ENCODE peak calls at places on chromosome 21, in five cellular contexts. W is kidney epithelial cell, H is HFF-Myc, K is heart left ventricle, J is psoas muscle. G is an unnamed sample.
A peak's percentile ranks its signal among the peaks of the same experiment; 100 is the strongest.

GRCh38 chr21:45859041-45859761 is 122.4 kb upstream of the COL6A1 start:
- DNase-seq in K (no peak), J (no peak), H (no peak), W (no peak), G (no peak)

GRCh38 chr21:29504751-29505321 is 206.1 kb downstream of the BACH1 start:
- DNase-seq in H (no peak), J (no peak), W (peak; percentile 69), K (no peak), G (no peak)

GRCh38 chr21:32653326-32653901 is 41.2 kb upstream of the CFAP298 start:
- DNase-seq in K (no peak), J (no peak), H (no peak), W (no peak), G (peak; percentile 28)

GRCh38 chr21:27674037-27674436 is 707.1 kb upstream of the ADAMTS5 start:
- DNase-seq in W (peak; percentile 31), K (no peak), J (no peak), H (peak; percentile 39), G (peak; percentile 95)

GRCh38 chr21:46325073-46325912 is 1.3 kb downstream of the PCNT start:
- DNase-seq in H (no peak), K (peak; percentile 39), J (peak; percentile 68), W (no peak), G (peak; percentile 59)

GRCh38 chr21:46297311-46298082 is 11.4 kb downstream of the YBEY start:
- DNase-seq in H (no peak), J (peak; percentile 70), K (peak; percentile 61), W (no peak), G (no peak)

GRCh38 chr21:30434033-30434631 is 4.1 kb downstream of the KRTAP13-4 start:
- DNase-seq in H (peak; percentile 2), J (no peak), W (no peak), K (no peak), G (no peak)

GRCh38 chr21:33870768-33871167 is 44.8 kb downstream of the ATP5PO start:
- DNase-seq in K (no peak), J (peak; percentile 8), W (no peak), H (no peak), G (no peak)

GRCh38 chr21:31425158-31425557 is 81.1 kb upstream of the TIAM1 start:
- DNase-seq in H (no peak), K (no peak), W (no peak), J (no peak), G (no peak)

GRCh38 chr21:32256873-32257620 is 21.8 kb downstream of the MIS18A start:
- DNase-seq in W (peak; percentile 71), H (peak; percentile 80), J (peak; percentile 74), K (peak; percentile 60), G (peak; percentile 86)

GRCh38 chr21:35097525-35097924 is 48.4 kb upstream of the RUNX1 start:
- DNase-seq in H (no peak), W (no peak), J (no peak), K (no peak), G (peak; percentile 13)

GRCh38 chr21:19353271-19353670 is 949.7 kb upstream of the TMPRSS15 start:
- DNase-seq in J (no peak), W (no peak), K (no peak), H (no peak), G (no peak)

GRCh38 chr21:46211786-46212720 is 16.5 kb downstream of the LSS start:
- DNase-seq in K (no peak), W (no peak), J (no peak), H (no peak), G (no peak)

GRCh38 chr21:30306821-30307330 is 13.2 kb downstream of the KRTAP26-1 start:
- DNase-seq in H (no peak), J (no peak), W (no peak), K (no peak), G (no peak)

GRCh38 chr21:46084041-46084561 is 13.8 kb upstream of the COL6A2 start:
- DNase-seq in K (peak; percentile 24), H (no peak), W (no peak), J (peak; percentile 52), G (no peak)

GRCh38 chr21:18030248-18030647 is 211.1 kb upstream of the C21orf91 start:
- DNase-seq in J (no peak), H (no peak), K (no peak), W (no peak), G (no peak)

GRCh38 chr21:23801292-23801691 is 1806.0 kb downstream of the MRPL39 start:
- DNase-seq in W (no peak), K (no peak), H (no peak), J (no peak), G (no peak)

GRCh38 chr21:40333731-40334130 is 466.5 kb downstream of the PCP4 start:
- DNase-seq in J (no peak), W (no peak), K (no peak), H (no peak), G (no peak)

GRCh38 chr21:45963225-45963555 is 18.4 kb upstream of the COL6A1 start:
- DNase-seq in H (no peak), K (no peak), J (no peak), W (no peak), G (no peak)

GRCh38 chr21:31543191-31543590 is 116.3 kb upstream of the SOD1 start:
- DNase-seq in K (no peak), J (no peak), W (no peak), H (no peak), G (no peak)

GRCh38 chr21:31038376-31038775 is at the start of gene KRTAP19-8:
- DNase-seq in K (no peak), W (no peak), H (no peak), J (no peak), G (no peak)

GRCh38 chr21:45894107-45894810 is 87.3 kb upstream of the COL6A1 start:
- DNase-seq in J (peak; percentile 73), W (no peak), H (peak; percentile 22), K (peak; percentile 80), G (peak; percentile 71)

GRCh38 chr21:31354604-31355443 is 10.8 kb upstream of the TIAM1 start:
- DNase-seq in K (no peak), W (peak; percentile 88), J (no peak), H (peak; percentile 29), G (peak; percentile 38)

GRCh38 chr21:35314896-35315582 is 265.9 kb upstream of the RUNX1 start:
- DNase-seq in W (no peak), J (no peak), H (no peak), K (no peak), G (peak; percentile 67)

GRCh38 chr21:33384851-33385331 is 18.3 kb upstream of the IFNGR2 start:
- DNase-seq in K (no peak), W (peak; percentile 59), J (no peak), H (no peak), G (peak; percentile 22)

GRCh38 chr21:36422279-36423098 is 37.3 kb downstream of the CHAF1B start:
- DNase-seq in W (no peak), J (peak; percentile 62), K (peak; percentile 48), H (peak; percentile 24), G (peak; percentile 74)

GRCh38 chr21:46151989-46152938 is 3.1 kb downstream of the FTCD start:
- DNase-seq in H (no peak), K (peak; percentile 22), W (no peak), J (no peak), G (no peak)

GRCh38 chr21:20661745-20662470 is 336.3 kb upstream of the NCAM2 start:
- DNase-seq in H (no peak), W (no peak), K (no peak), J (no peak), G (no peak)

GRCh38 chr21:31957631-31958030 is 84.8 kb downstream of the HUNK start:
- DNase-seq in K (no peak), W (no peak), H (no peak), J (no peak), G (no peak)

GRCh38 chr21:34545079-34545884 is 33.3 kb upstream of the KCNE1 start:
- DNase-seq in W (peak; percentile 67), H (no peak), J (no peak), K (peak; percentile 32), G (peak; percentile 68)

GRCh38 chr21:37445228-37445627 is 78.7 kb downstream of the DYRK1A start:
- DNase-seq in J (no peak), K (no peak), H (no peak), W (no peak), G (peak; percentile 72)
- H3K4me3 ChIP-seq in J (no peak overlapping the region), K (no peak overlapping the region), H (no peak overlapping the region), W (no peak overlapping the region), G (no peak overlapping the region)

GRCh38 chr21:25362375-25363267 is 244.7 kb downstream of the MRPL39 start:
- DNase-seq in W (no peak), J (no peak), H (no peak), K (no peak), G (no peak)

GRCh38 chr21:25359724-25360123 is 247.6 kb downstream of the MRPL39 start:
- DNase-seq in W (no peak), J (no peak), K (no peak), H (no peak), G (no peak)

GRCh38 chr21:25361765-25362164 is 245.5 kb downstream of the MRPL39 start:
- DNase-seq in H (no peak), J (no peak), W (no peak), K (no peak), G (no peak)

GRCh38 chr21:25361097-25361496 is 246.2 kb downstream of the MRPL39 start:
- DNase-seq in W (no peak), H (no peak), J (no peak), K (no peak), G (no peak)

DNA sequence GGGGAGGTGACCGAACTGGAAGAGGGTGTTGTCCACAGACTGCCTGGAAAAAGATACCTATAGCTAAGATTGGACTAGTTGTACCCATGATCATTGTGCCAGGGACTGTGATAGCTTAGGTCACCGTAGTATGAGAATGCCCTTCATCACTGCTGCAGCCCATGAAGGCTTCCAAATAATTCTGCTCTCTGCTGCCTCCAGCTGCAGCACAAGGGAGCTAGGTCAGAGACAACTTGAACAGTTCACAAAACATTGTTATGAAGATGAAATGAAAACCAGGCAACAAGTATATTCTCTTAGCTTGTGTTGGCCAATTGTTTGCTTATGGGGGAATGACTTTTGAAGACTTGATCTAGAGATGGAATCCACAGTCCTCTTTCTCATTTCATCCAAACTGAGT is 246.7 kb downstream of the MRPL39 start:
- DNase-seq in J (no peak), H (no peak), W (no peak), K (no peak), G (no peak)
- TF ChIP-seq CTCF in J (no peak), H (peak; percentile 36), W (peak; percentile 30), K (no peak), G (peak; percentile 30)

DNA sequence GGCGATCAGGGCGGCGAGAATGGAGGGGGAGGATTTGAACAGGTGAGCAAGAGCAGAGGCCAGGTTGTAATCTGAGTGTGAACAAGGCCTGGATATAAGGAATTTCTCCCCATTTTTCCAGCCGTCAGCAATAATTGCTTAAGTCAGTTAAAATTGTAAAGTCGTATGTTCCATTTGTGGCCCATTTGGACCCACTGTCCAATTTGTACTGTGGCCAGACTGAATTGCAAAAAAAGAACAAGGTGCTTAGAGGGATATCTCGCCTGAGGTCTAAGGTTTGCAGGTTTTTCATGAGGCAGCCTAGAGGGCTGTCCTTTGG is 1.0 kb downstream of the ERVH48-1 start:
- DNase-seq in W (no peak), K (no peak), J (no peak), H (no peak), G (no peak)
- H3K4me3 ChIP-seq in W (no peak overlapping the region), K (no peak overlapping the region), J (no peak overlapping the region), H (no peak overlapping the region), G (peak overlapping the region; percentile 49)

GRCh38 chr21:14356771-14357170 is 26.2 kb downstream of the HSPA13 start:
- DNase-seq in J (no peak), H (no peak), W (no peak), K (no peak), G (no peak)

GRCh38 chr21:14361958-14362357 is 21.0 kb downstream of the HSPA13 start:
- DNase-seq in W (peak; percentile 23), J (no peak), K (no peak), H (no peak), G (peak; percentile 2)

GRCh38 chr21:14353712-14354111 is 29.2 kb downstream of the HSPA13 start:
- DNase-seq in K (no peak), W (no peak), H (no peak), J (no peak), G (no peak)

GRCh38 chr21:14358775-14359174 is 24.2 kb downstream of the HSPA13 start:
- DNase-seq in K (no peak), W (no peak), J (no peak), H (no peak), G (no peak)
- TF ChIP-seq CTCF in K (no peak), W (no peak), J (no peak), H (no peak), G (no peak)

G was measured in fibroblast of villous mesenchyme.